ENCODE peak calls at places on chromosomes 6 and 20, in five cellular contexts. G, X, T, Z and C are unnamed samples.

GRCh38 chr6:134954272-134954990 is 4.5 kb upstream of the ALDH8A1 start:
- DNase-seq in T (no peak), G (no peak), X (no peak), Z (no peak), C (no peak)

GRCh38 chr6:147063469-147064031 is 140.7 kb upstream of the STXBP5 start:
- DNase-seq in G (peak; percentile 94), Z (peak; percentile 64), X (no peak), T (no peak), C (peak; percentile 69)

GRCh38 chr6:108872001-108872974 is 24.1 kb downstream of the ARMC2 start:
- DNase-seq in G (no peak), X (peak; percentile 57), Z (no peak), T (no peak), C (no peak)

GRCh38 chr6:79684821-79685220 is 53.7 kb downstream of the SH3BGRL2 start:
- DNase-seq in T (no peak), Z (no peak), X (no peak), G (peak; percentile 15), C (no peak)

GRCh38 chr6:21350917-21351316 is 242.6 kb upstream of the SOX4 start:
- DNase-seq in T (no peak), G (no peak), Z (no peak), X (no peak), C (no peak)

GRCh38 chr20:49313271-49313670 is 35.4 kb upstream of the ZNFX1 start:
- DNase-seq in G (no peak), Z (no peak), X (no peak), T (no peak), C (no peak)

GRCh38 chr6:17519120-17519519 is 81.0 kb upstream of the FAM8A1 start:
- DNase-seq in X (no peak), G (peak; percentile 43), T (no peak), Z (no peak), C (no peak)

GRCh38 chr6:79230149-79230548 is 4.3 kb downstream of the HMGN3 start:
- DNase-seq in G (no peak), X (no peak), T (no peak), Z (no peak), C (no peak)

GRCh38 chr6:27553123-27553904 is 80.4 kb upstream of the ZNF184 start:
- DNase-seq in X (peak; percentile 68), Z (no peak), T (peak; percentile 81), G (peak; percentile 55), C (peak; percentile 80)

GRCh38 chr20:54397292-54398155 is 77.9 kb upstream of the DOK5 start:
- DNase-seq in X (peak; percentile 17), T (no peak), G (peak; percentile 13), Z (no peak), C (no peak)

GRCh38 chr20:47205577-47206123 is 150.8 kb downstream of the ZMYND8 start:
- DNase-seq in G (peak; percentile 78), T (peak; percentile 78), X (peak; percentile 45), Z (peak; percentile 77), C (peak; percentile 35)

GRCh38 chr20:36017034-36017951 is 48.9 kb downstream of the CNBD2 start:
- DNase-seq in Z (no peak), X (no peak), G (peak; percentile 72), T (no peak), C (no peak)

GRCh38 chr20:52302736-52303135 is 111.2 kb upstream of the ZFP64 start:
- DNase-seq in X (no peak), G (no peak), T (no peak), Z (no peak), C (no peak)

GRCh38 chr6:37242429-37243052 is 15.0 kb upstream of the TBC1D22B start:
- DNase-seq in Z (peak; percentile 82), T (no peak), X (no peak), G (peak; percentile 100), C (peak; percentile 97)

GRCh38 chr6:107655245-107655644 is 165.3 kb downstream of the SOBP start:
- DNase-seq in T (peak; percentile 66), X (peak; percentile 83), Z (no peak), G (no peak), C (no peak)

GRCh38 chr6:43504756-43505593 is 5.2 kb downstream of the LRRC73 start:
- DNase-seq in G (no peak), Z (no peak), T (no peak), X (no peak), C (no peak)

GRCh38 chr20:32440758-32441078 is 82.6 kb downstream of the ASXL1 start:
- DNase-seq in T (no peak), G (no peak), X (no peak), Z (no peak), C (no peak)

GRCh38 chr20:21808863-21809664 is 103.6 kb downstream of the PAX1 start:
- DNase-seq in T (peak; percentile 80), G (no peak), X (peak; percentile 83), Z (no peak), C (no peak)

GRCh38 chr20:11027224-11027623 is 353.4 kb upstream of the JAG1 start:
- DNase-seq in Z (no peak), T (no peak), G (no peak), X (no peak), C (no peak)

GRCh38 chr6:35034411-35035171 is 106.5 kb downstream of the TCP11 start:
- DNase-seq in G (no peak), T (peak; percentile 26), X (no peak), Z (no peak), C (peak; percentile 7)

GRCh38 chr6:38617856-38618255 is 21.9 kb downstream of the BTBD9 start:
- DNase-seq in Z (no peak), T (no peak), G (peak; percentile 44), X (no peak), C (no peak)

GRCh38 chr6:158835616-158836221 is 16.6 kb upstream of the EZR start:
- DNase-seq in Z (no peak), G (no peak), X (peak; percentile 30), T (peak; percentile 79), C (no peak)

GRCh38 chr20:44961024-44961866 is 1.0 kb upstream of the TOMM34 start:
- DNase-seq in G (no peak), X (no peak), Z (no peak), T (no peak), C (no peak)

GRCh38 chr6:21593927-21594421 is 423 bp downstream of the SOX4 start:
- DNase-seq in Z (no peak), X (peak; percentile 70), G (peak; percentile 74), T (no peak), C (no peak)

GRCh38 chr6:159929819-159930218 is 39.0 kb downstream of the MAS1 start:
- DNase-seq in Z (no peak), T (no peak), G (no peak), X (no peak), C (no peak)

GRCh38 chr6:155955038-155955437 is 499.4 kb upstream of the NOX3 start:
- DNase-seq in T (peak; percentile 78), X (no peak), G (no peak), Z (no peak), C (no peak)

GRCh38 chr6:84763397-84764331 is 734 bp downstream of the TBX18 start:
- DNase-seq in Z (peak; percentile 61), X (peak; percentile 70), T (peak; percentile 42), G (peak; percentile 61), C (peak; percentile 86)

DNA sequence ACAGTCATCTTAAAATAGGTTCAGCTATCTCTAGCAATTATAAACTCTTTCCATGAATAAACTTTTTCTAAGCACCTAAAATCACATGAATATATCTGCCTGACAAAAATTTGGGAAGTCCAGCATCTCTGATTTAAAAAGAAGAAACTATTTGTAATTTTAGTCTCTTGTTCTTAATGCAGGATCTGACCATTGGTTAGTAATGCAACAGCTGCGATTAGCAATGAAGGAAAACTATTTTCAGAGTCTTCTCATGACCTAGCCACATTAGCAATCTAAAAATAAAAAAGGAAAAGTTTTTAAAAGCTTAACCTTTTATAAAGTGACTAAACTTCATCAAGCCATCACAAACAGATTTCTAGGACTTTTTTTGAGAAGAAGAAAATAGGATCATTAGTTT is 97.5 kb downstream of the PTPRK start:
- DNase-seq in Z (no peak), G (no peak), T (no peak), X (no peak), C (no peak)
- H3K79me2 ChIP-seq in Z (no peaks in the 10 kb centered on the region), G (peaks cover 1% of the 10 kb centered on the region), T (peaks cover 2% of the 10 kb centered on the region), X (no peaks in the 10 kb centered on the region), C (peaks cover 79% of the 10 kb centered on the region)

GRCh38 chr6:10554826-10555225 is 33.7 kb downstream of the GCNT2 start:
- DNase-seq in Z (no peak), T (no peak), G (no peak), X (no peak), C (no peak)

GRCh38 chr6:10553869-10554268 is 32.7 kb downstream of the GCNT2 start:
- DNase-seq in G (no peak), T (no peak), X (no peak), Z (no peak), C (no peak)

GRCh38 chr6:10557886-10558285 is 36.7 kb downstream of the GCNT2 start:
- DNase-seq in X (no peak), G (no peak), T (no peak), Z (no peak), C (no peak)

GRCh38 chr6:10556496-10557391 is 35.6 kb downstream of the GCNT2 start:
- DNase-seq in Z (no peak), G (peak; percentile 19), X (no peak), T (no peak), C (no peak)

DNA sequence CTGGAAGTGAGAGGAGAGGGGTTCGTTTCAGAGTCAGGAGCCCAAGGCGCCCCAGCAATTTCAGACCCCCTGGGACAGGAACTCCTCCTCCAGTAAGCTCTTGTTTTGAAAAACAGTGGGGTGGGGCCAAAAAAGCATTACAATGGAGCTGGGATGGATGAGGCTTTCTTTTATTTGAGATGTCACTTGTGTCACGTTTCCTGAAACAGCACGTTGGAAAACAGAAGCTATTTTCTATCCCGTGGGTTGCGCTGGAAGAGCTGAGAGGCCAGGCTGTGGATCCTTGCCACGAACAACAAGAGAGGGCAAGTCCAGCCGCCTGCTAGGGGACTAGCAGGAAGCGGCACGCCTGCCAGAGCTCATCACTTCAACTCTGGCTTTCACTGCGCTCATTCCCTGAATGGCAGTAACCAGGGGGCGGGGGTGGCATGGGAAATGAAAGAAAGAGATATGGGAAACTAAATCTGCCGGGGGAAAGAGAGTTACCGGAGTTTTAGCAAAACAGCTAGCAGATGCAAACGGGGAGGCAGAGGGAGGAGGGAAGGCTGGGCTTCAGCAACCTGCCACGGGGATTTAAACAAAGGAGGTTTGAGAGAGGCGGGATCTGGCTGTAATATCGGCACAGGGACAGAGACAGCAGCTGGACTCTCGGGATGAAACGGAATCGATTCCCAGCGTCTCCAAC is 34.6 kb downstream of the GCNT2 start:
- DNase-seq in Z (no peak), T (peak; percentile 83), X (peak; percentile 84), G (peak; percentile 41), C (peak; percentile 46)
- H2AFZ ChIP-seq in Z (no peak overlapping the region), T (no peak overlapping the region), X (peak overlapping the region; percentile 83), G (peak overlapping the region; percentile 69), C (peak overlapping the region; percentile 94)

GRCh38 chr6:131042664-131043063 is 20.4 kb downstream of the EPB41L2 start:
- DNase-seq in Z (no peak), G (no peak), X (no peak), T (no peak), C (no peak)
- H3K79me2 ChIP-seq in Z (peaks cover 63% of the 10 kb centered on the region), G (peaks cover 58% of the 10 kb centered on the region), X (peaks cover 35% of the 10 kb centered on the region), T (no peaks in the 10 kb centered on the region), C (peaks cover 52% of the 10 kb centered on the region)

DNA sequence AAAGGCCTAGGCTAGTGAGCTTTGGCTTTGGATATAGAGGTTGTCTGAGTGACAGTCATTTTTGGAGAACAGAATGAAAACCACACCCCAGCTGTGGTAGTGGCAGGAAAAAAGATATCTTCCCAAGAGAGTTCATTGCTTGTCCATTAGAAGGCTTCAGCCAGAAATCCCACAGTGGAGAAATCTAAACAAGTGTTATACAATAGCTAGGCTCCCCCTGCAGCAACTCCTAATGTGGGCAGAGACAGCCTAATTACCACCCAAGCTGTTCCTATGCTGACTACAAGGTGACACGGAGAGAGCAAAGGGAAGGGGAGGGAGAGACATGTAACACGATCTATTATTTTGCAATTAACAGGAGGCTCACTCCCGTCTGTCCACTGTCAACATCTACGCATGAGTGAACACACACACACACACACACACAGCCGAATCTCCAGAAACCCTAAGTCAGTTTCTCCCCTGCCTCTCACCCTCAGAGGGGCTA is 147.5 kb upstream of the TCF21 start:
- DNase-seq in G (peak; percentile 17), T (no peak), X (peak; percentile 51), Z (peak; percentile 28), C (no peak)
- H2AFZ ChIP-seq in G (no peak overlapping the region), T (no peak overlapping the region), X (no peak overlapping the region), Z (peak overlapping the region; percentile 54), C (peak overlapping the region; percentile 22)